ENCODE peak calls at places on chromosomes 12 and 14, in eight cellular contexts. J is AG04450, F is Calu3, W is neural crest cell, N is progenitor cell of endocrine pancreas, Y is astrocyte of the spinal cord, R is ovary, H is esophagus squamous epithelium. C is an unnamed sample.

GRCh38 chr12:68158427-68158826 is 1.1 kb downstream of the IFNG start:
- DNase-seq in J (no peak), F (peak), W (no peak), N (no peak), Y (no peak), R (no peak), H (no peak), C (no peak)

GRCh38 chr12:27344760-27345159 is 12.1 kb downstream of the BMAL2 start:
- DNase-seq in J (no peak), F (no peak), W (no peak), N (no peak), Y (no peak), R (no peak), H (no peak), C (no peak)

GRCh38 chr12:105025890-105026289 is 39.8 kb downstream of the NOPCHAP1 start:
- DNase-seq in J (peak), F (no peak), W (no peak), N (no peak), Y (peak), R (peak), H (no peak), C (no peak)

GRCh38 chr12:92619730-92620684 is 82.8 kb upstream of the PLEKHG7 start:
- DNase-seq in J (no peak), F (peak), W (no peak), N (no peak), Y (no peak), R (no peak), H (no peak), C (no peak)

GRCh38 chr12:116015525-116015924 is 262.0 kb downstream of the MED13L start:
- DNase-seq in J (no peak), F (no peak), W (no peak), N (no peak), Y (peak), R (no peak), H (no peak), C (peak)

GRCh38 chr14:35932659-35933159 is 106.6 kb downstream of the BRMS1L start:
- DNase-seq in J (no peak), F (no peak), W (no peak), N (no peak), Y (no peak), R (no peak), H (no peak), C (no peak)

GRCh38 chr12:104452046-104452445 is 4.7 kb upstream of the CHST11 start:
- DNase-seq in J (no peak), F (no peak), W (no peak), N (no peak), Y (no peak), R (no peak), H (no peak), C (no peak)

GRCh38 chr14:100783630-100784321 is 42.1 kb upstream of the MEG3 start:
- DNase-seq in J (no peak), F (no peak), W (no peak), N (no peak), Y (no peak), R (no peak), H (no peak), C (peak)

GRCh38 chr14:23536494-23536893 is 15.1 kb downstream of the ZFHX2 start:
- DNase-seq in J (no peak), F (no peak), W (no peak), N (no peak), Y (no peak), R (no peak), H (no peak), C (no peak)

GRCh38 chr12:113473942-113474341 is 2.3 kb upstream of the LHX5 start:
- DNase-seq in J (no peak), F (no peak), W (no peak), N (no peak), Y (no peak), R (no peak), H (no peak), C (no peak)

GRCh38 chr12:130413909-130414308 is 76.2 kb downstream of the PIWIL1 start:
- DNase-seq in J (no peak), F (no peak), W (no peak), N (no peak), Y (no peak), R (no peak), H (no peak), C (no peak)

GRCh38 chr14:54627325-54627717 is 60.4 kb downstream of the SAMD4A start:
- DNase-seq in J (no peak), F (no peak), W (no peak), N (no peak), Y (no peak), R (no peak), H (no peak), C (no peak)

GRCh38 chr14:78836777-78837176 is 666.6 kb downstream of the NRXN3 start:
- DNase-seq in J (no peak), F (peak), W (peak), N (peak), Y (peak), R (no peak), H (no peak), C (peak)

GRCh38 chr12:120652671-120653435 is 12.4 kb downstream of the CABP1 start:
- DNase-seq in J (no peak), F (no peak), W (no peak), N (no peak), Y (no peak), R (no peak), H (no peak), C (no peak)

GRCh38 chr14:53881161-53881846 is 75.3 kb downstream of the BMP4 start:
- DNase-seq in J (no peak), F (no peak), W (no peak), N (no peak), Y (peak), R (no peak), H (no peak), C (no peak)

GRCh38 chr14:29144598-29144997 is 378.0 kb downstream of the FOXG1 start:
- DNase-seq in J (peak), F (no peak), W (no peak), N (no peak), Y (peak), R (no peak), H (no peak), C (peak)

GRCh38 chr12:26809611-26810298 is 23.2 kb downstream of the ITPR2 start:
- DNase-seq in J (no peak), F (no peak), W (no peak), N (no peak), Y (no peak), R (no peak), H (no peak), C (no peak)

GRCh38 chr14:54857830-54858269 is 44.8 kb downstream of the GCH1 start:
- DNase-seq in J (no peak), F (no peak), W (no peak), N (no peak), Y (no peak), R (no peak), H (no peak), C (no peak)

GRCh38 chr12:64733857-64734256 is 25.3 kb downstream of the GNS start:
- DNase-seq in J (no peak), F (peak), W (no peak), N (no peak), Y (no peak), R (no peak), H (no peak), C (peak)

GRCh38 chr14:31487891-31488290 is at the start of gene GPR33:
- DNase-seq in J (no peak), F (no peak), W (no peak), N (no peak), Y (no peak), R (no peak), H (no peak), C (no peak)

GRCh38 chr12:93571854-93572711 is at the start of gene SOCS2:
- DNase-seq in J (no peak), F (peak), W (peak), N (peak), Y (no peak), R (peak), H (no peak), C (peak)

GRCh38 chr12:32753605-32754004 is 2.1 kb downstream of the YARS2 start:
- DNase-seq in J (no peak), F (no peak), W (no peak), N (no peak), Y (no peak), R (no peak), H (no peak), C (no peak)

GRCh38 chr12:11555743-11556625 is 93.5 kb upstream of the ETV6 start:
- DNase-seq in J (no peak), F (no peak), W (no peak), N (no peak), Y (no peak), R (no peak), H (no peak), C (no peak)

GRCh38 chr14:51495319-51495718 is 156.4 kb upstream of the FRMD6 start:
- DNase-seq in J (no peak), F (no peak), W (no peak), N (no peak), Y (no peak), R (no peak), H (no peak), C (no peak)

GRCh38 chr12:57883700-57884099 is 37.2 kb upstream of the CTDSP2 start:
- DNase-seq in J (no peak), F (no peak), W (no peak), N (no peak), Y (no peak), R (no peak), H (no peak), C (no peak)

GRCh38 chr14:57302883-57303282 is 34.1 kb downstream of the AP5M1 start:
- DNase-seq in J (no peak), F (no peak), W (no peak), N (no peak), Y (no peak), R (no peak), H (no peak), C (no peak)

GRCh38 chr12:57093412-57094193 is 4.7 kb downstream of the NAB2 start:
- DNase-seq in J (peak), F (peak), W (peak), N (peak), Y (peak), R (peak), H (no peak), C (no peak)

GRCh38 chr12:14416658-14417057 is 51.2 kb downstream of the ATF7IP start:
- DNase-seq in J (peak), F (peak), W (peak), N (no peak), Y (peak), R (no peak), H (no peak), C (peak)

GRCh38 chr12:113145720-113146551 is 3.6 kb upstream of the CFAP73 start:
- DNase-seq in J (no peak), F (no peak), W (no peak), N (no peak), Y (no peak), R (no peak), H (no peak), C (no peak)

GRCh38 chr14:23177181-23177580 is 6.3 kb downstream of the SLC7A8 start:
- DNase-seq in J (no peak), F (no peak), W (no peak), N (no peak), Y (no peak), R (no peak), H (no peak), C (no peak)

GRCh38 chr14:54353266-54353665 is 43.5 kb upstream of the CDKN3 start:
- DNase-seq in J (no peak), F (no peak), W (no peak), N (no peak), Y (no peak), R (no peak), H (no peak), C (no peak)

GRCh38 chr12:131757111-131757510 is 46.2 kb downstream of the SFSWAP start:
- DNase-seq in J (no peak), F (no peak), W (no peak), N (no peak), Y (no peak), R (no peak), H (no peak), C (no peak)

GRCh38 chr12:28456934-28457710 is 266.9 kb downstream of the CCDC91 start:
- DNase-seq in J (no peak), F (no peak), W (no peak), N (no peak), Y (no peak), R (no peak), H (no peak), C (no peak)

GRCh38 chr12:12840500-12840899 is 27.4 kb downstream of the DDX47 start:
- DNase-seq in J (no peak), F (no peak), W (no peak), N (no peak), Y (no peak), R (no peak), H (no peak), C (no peak)
- TF ChIP-seq CTCF in J (no peak), F (no peak), W (no peak), N (no peak), Y (no peak), R (no peak), H (no peak), C (no peak)

DNA sequence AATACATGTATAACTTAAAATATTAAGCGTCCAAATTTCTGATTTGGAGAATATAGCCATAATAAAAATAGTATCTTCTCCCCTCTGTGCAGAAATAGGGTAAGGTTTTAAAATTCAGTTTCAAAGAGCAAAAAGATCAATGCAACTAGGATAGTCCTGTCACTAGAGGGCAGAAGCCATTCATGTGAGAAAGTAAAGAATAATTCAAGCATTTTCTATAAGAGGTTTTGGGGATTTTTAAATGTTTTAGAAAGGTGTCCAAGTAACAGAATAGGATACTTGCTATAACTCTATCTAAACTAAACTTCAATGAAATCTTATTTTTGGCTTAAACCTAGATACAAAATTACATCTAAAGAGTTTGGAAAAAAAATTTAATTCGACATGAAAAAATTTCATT is 50.3 kb downstream of the ADAMTS20 start:
- DNase-seq in J (peak), F (no peak), W (no peak), N (no peak), Y (peak), R (no peak), H (no peak), C (peak)
- TF ChIP-seq CTCF in J (peak), F (no peak), W (peak), N (peak), Y (peak), R (no peak), H (peak), C (peak)

DNA sequence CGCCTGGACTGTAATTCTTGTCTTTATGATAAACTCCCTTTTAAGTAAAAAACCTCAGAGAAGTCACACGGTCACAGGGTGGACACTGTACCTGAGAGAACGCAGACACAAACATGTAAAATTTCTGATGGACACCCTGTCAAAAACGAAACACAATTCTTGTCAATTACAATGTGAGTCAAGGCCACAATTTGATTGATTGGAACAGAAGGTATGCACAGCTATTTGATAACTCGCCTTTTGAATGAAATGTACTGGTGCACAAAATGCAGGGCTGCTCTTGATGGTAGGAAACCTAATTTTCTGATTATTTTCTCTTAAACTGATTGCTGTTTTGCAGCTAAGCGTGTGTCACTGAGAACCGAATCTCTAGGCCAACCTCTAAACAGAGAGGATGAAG is 9.2 kb downstream of the DNAH10 start:
- DNase-seq in J (no peak), F (no peak), W (no peak), N (no peak), Y (no peak), R (no peak), H (no peak), C (no peak)
- TF ChIP-seq CTCF in J (no peak), F (no peak), W (no peak), N (no peak), Y (no peak), R (no peak), H (no peak), C (no peak)

GRCh38 chr12:6752931-6753771 is at the start of gene MLF2:
- DNase-seq in J (peak), F (peak), W (peak), N (peak), Y (peak), R (peak), H (peak), C (peak)
- TF ChIP-seq CTCF in J (no peak), F (peak), W (peak), N (peak), Y (peak), R (peak), H (no peak), C (peak)

DNA sequence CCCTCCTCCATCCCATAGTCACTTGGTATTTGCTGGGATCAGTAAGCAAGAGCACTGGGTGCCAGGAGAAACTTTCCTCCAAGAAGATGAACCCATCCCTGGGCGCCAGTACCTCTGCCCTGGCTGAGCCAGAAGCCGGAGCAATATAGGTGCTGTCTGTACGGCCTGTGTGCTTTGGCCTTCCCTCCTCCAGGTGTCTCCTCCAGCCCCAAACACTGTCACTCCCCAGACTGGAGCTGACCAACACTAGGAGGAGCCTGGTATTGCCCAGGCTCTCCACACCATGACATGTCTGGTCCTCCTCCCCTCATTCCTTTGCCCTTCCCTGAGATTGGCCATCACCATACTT is 4.9 kb downstream of the GSTZ1 start:
- DNase-seq in J (no peak), F (no peak), W (no peak), N (no peak), Y (no peak), R (no peak), H (no peak), C (no peak)
- TF ChIP-seq CTCF in J (no peak), F (no peak), W (no peak), N (no peak), Y (no peak), R (no peak), H (no peak), C (no peak)

C was measured in foreskin keratinocyte.